ENCODE peak calls at places on chromosomes 2 and 18, in six cellular contexts. Q is Peyer's patch, R is dorsolateral prefrontal cortex, K is uterus, U is IMR-90, D is mesenchymal stem cell. V is an unnamed sample.

GRCh38 chr2:45651415-45652089 is at the start of gene PRKCE:
- DNase-seq in Q (peak; percentile 80), R (peak; percentile 60), K (peak; percentile 74), U (no peak), D (peak; percentile 48), V (peak; percentile 60)

GRCh38 chr2:138275881-138276280 is 225.7 kb upstream of the SPOPL start:
- DNase-seq in Q (no peak), R (no peak), K (no peak), U (peak; percentile 79), D (no peak), V (peak; percentile 47)

GRCh38 chr2:10329880-10330699 is 27.4 kb downstream of the HPCAL1 start:
- DNase-seq in Q (peak; percentile 85), R (no peak), K (no peak), U (peak; percentile 67), D (peak; percentile 67), V (peak; percentile 92)

GRCh38 chr2:205407984-205408383 is 274.3 kb upstream of the NRP2 start:
- DNase-seq in Q (no peak), R (no peak), K (no peak), U (peak; percentile 87), D (no peak), V (peak; percentile 41)

GRCh38 chr2:47569658-47570398 is 166.9 kb downstream of the MSH2 start:
- DNase-seq in Q (no peak), R (no peak), K (no peak), U (peak; percentile 6), D (peak; percentile 11), V (no peak)

GRCh38 chr2:240968731-240969624 is 29.4 kb upstream of the SNED1 start:
- DNase-seq in Q (no peak), R (no peak), K (peak; percentile 13), U (no peak), D (no peak), V (no peak)

GRCh38 chr18:7872569-7872968 is 305.5 kb downstream of the PTPRM start:
- DNase-seq in Q (peak; percentile 67), R (no peak), K (no peak), U (peak; percentile 62), D (peak; percentile 60), V (peak; percentile 73)

GRCh38 chr2:231364961-231365810 is 30.3 kb upstream of the B3GNT7 start:
- DNase-seq in Q (peak; percentile 71), R (no peak), K (no peak), U (peak; percentile 89), D (peak; percentile 93), V (peak; percentile 87)

GRCh38 chr2:99708231-99708630 is 218.4 kb upstream of the REV1 start:
- DNase-seq in Q (no peak), R (no peak), K (peak; percentile 27), U (no peak), D (no peak), V (no peak)

GRCh38 chr2:13056259-13056843 is 339.6 kb downstream of the TRIB2 start:
- DNase-seq in Q (no peak), R (no peak), K (no peak), U (peak; percentile 7), D (peak; percentile 12), V (peak; percentile 2)

GRCh38 chr18:40423291-40423690 is 1531.7 kb upstream of the PIK3C3 start:
- DNase-seq in Q (no peak), R (no peak), K (no peak), U (no peak), D (no peak), V (no peak)

GRCh38 chr2:238493880-238494572 is 67.3 kb downstream of the ASB1 start:
- DNase-seq in Q (peak; percentile 57), R (no peak), K (no peak), U (no peak), D (no peak), V (peak; percentile 73)

GRCh38 chr18:45684341-45685115 is 39.5 kb upstream of the SLC14A1 start:
- DNase-seq in Q (no peak), R (no peak), K (no peak), U (peak; percentile 78), D (no peak), V (no peak)

GRCh38 chr2:42908538-42909200 is 116.3 kb upstream of the HAAO start:
- DNase-seq in Q (no peak), R (no peak), K (no peak), U (peak; percentile 27), D (peak; percentile 51), V (no peak)

GRCh38 chr2:42906557-42907380 is 114.4 kb upstream of the HAAO start:
- DNase-seq in Q (peak; percentile 50), R (peak; percentile 48), K (peak; percentile 74), U (peak; percentile 27), D (peak; percentile 76), V (peak; percentile 26)

GRCh38 chr2:42909966-42910365 is 117.6 kb upstream of the HAAO start:
- DNase-seq in Q (no peak), R (no peak), K (no peak), U (no peak), D (no peak), V (no peak)

GRCh38 chr2:42906115-42906556 is 113.8 kb upstream of the HAAO start:
- DNase-seq in Q (no peak), R (no peak), K (no peak), U (no peak), D (no peak), V (no peak)

DNA sequence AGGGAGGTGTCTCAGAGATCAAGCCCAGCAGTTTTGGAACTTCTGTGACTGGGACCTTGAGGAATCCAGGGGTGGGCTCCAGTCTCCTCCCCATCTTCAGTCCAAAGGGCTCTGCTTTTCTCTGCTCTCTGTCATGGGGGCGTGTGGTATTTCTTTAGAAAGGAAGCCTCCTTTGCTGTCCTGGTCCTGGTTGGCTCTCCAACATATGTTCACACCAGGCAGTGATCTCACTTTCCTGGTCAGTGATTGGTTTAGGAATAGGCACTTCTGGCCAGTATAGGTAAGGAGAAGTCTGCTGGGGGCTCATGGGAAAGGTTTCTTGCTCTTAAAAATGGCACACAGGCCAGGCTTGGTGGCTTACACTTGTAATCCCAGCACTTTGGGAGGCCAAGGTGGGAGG is 115.5 kb upstream of the HAAO start:
- DNase-seq in Q (no peak), R (no peak), K (no peak), U (no peak), D (no peak), V (no peak)
- H3K27ac ChIP-seq in Q (peak overlapping the region; percentile 57), R (no peak overlapping the region), K (peak overlapping the region; percentile 87), U (no peak overlapping the region), D (no peak overlapping the region), V (no peak overlapping the region)

DNA sequence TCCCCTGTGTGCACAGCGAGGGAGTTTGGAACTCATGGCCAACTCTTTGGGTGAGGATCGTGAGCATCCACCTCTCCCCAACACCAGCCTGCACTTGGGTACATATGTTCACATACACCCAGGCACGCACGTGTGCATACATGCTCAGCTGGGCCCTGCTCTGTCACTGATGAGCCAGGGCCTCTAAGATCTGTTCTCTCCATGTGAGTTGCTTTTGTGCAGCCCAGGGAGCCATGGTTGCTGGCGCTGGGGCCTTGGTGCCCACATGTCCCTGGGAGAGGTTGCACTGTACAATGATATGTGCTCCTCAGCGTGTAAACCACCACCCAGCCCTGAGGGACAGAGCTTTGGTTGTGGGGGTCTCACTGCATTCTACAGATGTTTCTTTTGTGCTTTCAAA is 44.1 kb downstream of the KLHL29 start:
- DNase-seq in Q (no peak), R (no peak), K (no peak), U (no peak), D (no peak), V (no peak)
- H3K27ac ChIP-seq in Q (no peak overlapping the region), R (no peak overlapping the region), K (no peak overlapping the region), U (no peak overlapping the region), D (no peak overlapping the region), V (no peak overlapping the region)

GRCh38 chr2:118130385-118130784 is 42.1 kb downstream of the INSIG2 start:
- DNase-seq in Q (no peak), R (no peak), K (no peak), U (no peak), D (no peak), V (no peak)
- H3K27ac ChIP-seq in Q (no peak overlapping the region), R (no peak overlapping the region), K (no peak overlapping the region), U (no peak overlapping the region), D (no peak overlapping the region), V (no peak overlapping the region)

DNA sequence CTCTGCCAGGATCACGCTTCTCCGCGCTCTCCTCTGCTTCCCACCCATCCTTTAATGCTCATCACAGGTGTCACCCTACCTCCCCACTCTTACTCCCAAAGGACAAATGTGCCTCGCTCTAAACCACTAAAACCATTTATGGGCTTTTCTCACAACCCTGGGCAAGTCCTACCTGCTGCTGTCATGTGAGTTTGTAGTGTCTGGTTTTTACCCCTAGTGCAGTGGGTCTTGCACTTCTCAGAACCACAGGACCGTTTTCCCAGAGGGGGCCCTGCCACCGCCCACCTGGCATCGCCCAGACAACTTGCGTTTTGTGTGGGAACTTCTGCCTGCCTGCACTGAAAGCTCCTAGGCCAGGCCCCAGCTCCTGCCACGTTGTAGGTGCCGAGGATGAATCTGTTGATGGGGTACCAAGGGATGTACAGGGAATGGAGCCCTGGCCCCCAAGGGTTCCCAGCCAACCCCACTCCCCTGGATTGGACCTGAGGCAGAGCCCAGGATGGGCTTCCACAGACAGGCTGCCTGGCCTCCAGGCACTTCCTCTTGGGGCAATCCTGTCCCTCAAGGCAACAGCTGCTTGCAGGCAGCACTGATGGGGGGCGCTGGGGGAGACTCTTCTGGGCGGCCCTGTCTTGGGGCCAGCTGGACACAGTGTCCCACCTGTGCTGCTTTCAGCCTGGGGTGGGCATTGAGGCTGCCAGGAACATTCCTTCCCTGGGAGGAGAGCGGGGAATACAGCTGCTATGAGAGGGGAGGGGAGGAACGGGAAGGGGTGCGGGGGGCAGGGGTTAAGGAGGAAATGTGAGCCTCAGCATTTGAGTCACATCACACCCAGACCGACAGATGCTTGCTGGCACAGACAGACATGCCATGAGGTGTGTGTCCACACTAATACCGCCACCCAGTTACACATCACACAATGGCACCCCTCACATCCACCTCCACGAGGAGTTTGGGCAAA is 176.3 kb downstream of the ZFP36L2 start:
- DNase-seq in Q (no peak), R (no peak), K (no peak), U (no peak), D (no peak), V (no peak)
- H3K27ac ChIP-seq in Q (no peak overlapping the region), R (no peak overlapping the region), K (no peak overlapping the region), U (no peak overlapping the region), D (no peak overlapping the region), V (no peak overlapping the region)

DNA sequence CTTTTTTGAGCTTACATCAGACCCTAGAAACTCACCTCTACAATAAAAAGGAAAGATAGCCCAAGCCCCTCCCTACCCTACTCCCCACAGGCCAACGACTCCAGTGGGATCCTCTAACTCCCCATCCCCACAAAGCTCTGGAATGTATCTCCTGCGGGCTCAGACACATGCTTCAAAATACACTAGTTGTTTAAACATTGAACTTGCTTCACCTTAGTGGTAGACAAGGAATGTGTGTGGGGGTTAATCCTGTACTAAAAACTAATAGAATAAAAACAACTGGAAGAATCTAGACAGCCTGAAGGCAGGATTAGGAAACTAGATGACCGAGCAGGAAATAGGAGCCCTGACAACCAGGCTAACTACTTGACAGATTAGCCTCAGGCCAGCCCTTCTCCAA is 211.5 kb downstream of the SUCLG1 start:
- DNase-seq in Q (no peak), R (no peak), K (no peak), U (no peak), D (no peak), V (no peak)
- H3K27ac ChIP-seq in Q (no peak overlapping the region), R (no peak overlapping the region), K (no peak overlapping the region), U (no peak overlapping the region), D (no peak overlapping the region), V (no peak overlapping the region)

V was measured in small intestine.